ENCODE peak calls at places on chromosomes 1 and 21, in six cellular contexts. T, Z, X, E, J and M are unnamed samples. For H3K36me3 and H3K4me1, the result is how much of the 10 kb centered on the place peaks cover.

GRCh38 chr1:202165267-202165941 is 5.0 kb upstream of the PTPN7 start:
- DNase-seq in T (no peak), Z (no peak), X (peak), E (no peak), J (no peak), M (no peak)

GRCh38 chr1:161179698-161180097 is 2.4 kb upstream of the B4GALT3 start:
- DNase-seq in T (no peak), Z (no peak), X (no peak), E (no peak), J (no peak), M (no peak)

GRCh38 chr1:228937851-228938247 is 202.6 kb downstream of the RHOU start:
- DNase-seq in T (no peak), Z (no peak), X (no peak), E (no peak), J (peak), M (no peak)

GRCh38 chr1:40267767-40268187 is 9.7 kb downstream of the ZMPSTE24 start:
- DNase-seq in T (no peak), Z (peak), X (no peak), E (no peak), J (peak), M (no peak)

GRCh38 chr1:7538033-7538432 is 233.1 kb upstream of the VAMP3 start:
- DNase-seq in T (no peak), Z (no peak), X (no peak), E (no peak), J (peak), M (peak)

GRCh38 chr1:159779403-159779851 is 1.3 kb upstream of the DUSP23 start:
- DNase-seq in T (no peak), Z (no peak), X (no peak), E (no peak), J (peak), M (no peak)

GRCh38 chr21:29072873-29073221 is 601 bp downstream of the CCT8 start:
- DNase-seq in T (peak), Z (no peak), X (no peak), E (no peak), J (peak), M (peak)

GRCh38 chr1:25501235-25502058 is 42.0 kb upstream of the LDLRAP1 start:
- DNase-seq in T (no peak), Z (no peak), X (peak), E (no peak), J (peak), M (no peak)

GRCh38 chr1:13500806-13501205 is 13.0 kb downstream of the LRRC38 start:
- DNase-seq in T (no peak), Z (no peak), X (no peak), E (no peak), J (no peak), M (no peak)

GRCh38 chr1:200888349-200888838 is 6.3 kb upstream of the INAVA start:
- DNase-seq in T (no peak), Z (no peak), X (no peak), E (no peak), J (no peak), M (no peak)

GRCh38 chr1:241021286-241021685 is 335.7 kb downstream of the RGS7 start:
- DNase-seq in T (no peak), Z (no peak), X (no peak), E (no peak), J (no peak), M (no peak)

GRCh38 chr1:91851130-91852010 is 34.6 kb downstream of the TGFBR3 start:
- DNase-seq in T (peak), Z (peak), X (no peak), E (peak), J (peak), M (peak)

GRCh38 chr1:103336376-103336775 is 189.1 kb upstream of the RNPC3 start:
- DNase-seq in T (peak), Z (no peak), X (no peak), E (no peak), J (no peak), M (no peak)

GRCh38 chr1:186165303-186165702 is 209.8 kb downstream of the TPR start:
- DNase-seq in T (no peak), Z (no peak), X (no peak), E (no peak), J (no peak), M (no peak)

GRCh38 chr1:213287987-213288386 is 236.9 kb downstream of the RPS6KC1 start:
- DNase-seq in T (no peak), Z (no peak), X (no peak), E (no peak), J (no peak), M (no peak)

GRCh38 chr1:86382878-86383277 is 13.2 kb downstream of the ODF2L start:
- DNase-seq in T (no peak), Z (no peak), X (no peak), E (no peak), J (peak), M (no peak)

GRCh38 chr1:44328767-44329416 is 26.2 kb downstream of the ERI3 start:
- DNase-seq in T (no peak), Z (no peak), X (no peak), E (no peak), J (no peak), M (no peak)

GRCh38 chr1:110339427-110340206 is 440 bp downstream of the RBM15 start:
- DNase-seq in T (peak), Z (peak), X (peak), E (peak), J (peak), M (peak)

GRCh38 chr1:216390956-216391355 is 32.3 kb downstream of the USH2A start:
- DNase-seq in T (no peak), Z (no peak), X (no peak), E (no peak), J (peak), M (no peak)

GRCh38 chr1:233627376-233627775 is 13.5 kb downstream of the KCNK1 start:
- DNase-seq in T (no peak), Z (no peak), X (peak), E (no peak), J (no peak), M (no peak)

DNA sequence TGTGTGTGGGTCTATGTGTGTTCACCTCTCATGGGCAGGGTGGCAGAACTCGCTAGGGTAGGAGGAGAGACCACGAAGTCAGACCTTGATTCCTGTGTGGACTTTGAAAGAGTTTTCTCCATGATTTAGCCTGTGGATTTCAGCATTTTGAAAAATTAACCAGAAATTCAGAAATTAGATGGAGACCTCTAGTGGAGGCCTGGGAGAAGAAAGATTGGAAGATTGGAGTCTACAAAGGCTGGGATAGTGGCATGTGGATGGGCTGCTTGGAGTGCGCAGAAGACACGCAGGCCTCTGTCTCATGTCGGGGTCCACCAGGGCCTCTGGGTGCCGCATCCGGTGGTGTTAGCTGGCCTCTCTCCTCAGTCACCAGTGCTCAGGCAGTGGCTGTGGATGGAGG is 18.9 kb upstream of the IGSF5 start:
- DNase-seq in T (no peak), Z (no peak), X (no peak), E (no peak), J (no peak), M (no peak)
- TF ChIP-seq CTCF in T (no peak), Z (no peak), X (no peak), E (no peak), J (no peak), M (peak)

GRCh38 chr1:35187816-35188342 is 5.1 kb downstream of the SFPQ start:
- DNase-seq in T (no peak), Z (no peak), X (no peak), E (no peak), J (no peak), M (no peak)
- H3K36me3 ChIP-seq in T (half or more), Z (half or more), X (half or more), E (under half), J (under half), M (half or more)

GRCh38 chr1:113938192-113938591 is 9.1 kb downstream of the HIPK1 start:
- DNase-seq in T (no peak), Z (no peak), X (no peak), E (no peak), J (no peak), M (no peak)
- H3K4me1 ChIP-seq in T (under half), Z (under half), X (under half), E (under half), J (under half), M (under half)

GRCh38 chr1:168441745-168442144 is 102.1 kb downstream of the XCL2 start:
- DNase-seq in T (no peak), Z (no peak), X (no peak), E (no peak), J (no peak), M (no peak)

GRCh38 chr1:168435439-168435838 is 108.4 kb downstream of the XCL2 start:
- DNase-seq in T (no peak), Z (no peak), X (no peak), E (no peak), J (no peak), M (no peak)

GRCh38 chr1:168437821-168438220 is 106.0 kb downstream of the XCL2 start:
- DNase-seq in T (no peak), Z (no peak), X (no peak), E (no peak), J (no peak), M (no peak)

GRCh38 chr1:168439451-168440375 is 104.1 kb downstream of the XCL2 start:
- DNase-seq in T (peak), Z (peak), X (peak), E (no peak), J (peak), M (peak)

GRCh38 chr1:168438626-168439025 is 105.2 kb downstream of the XCL2 start:
- DNase-seq in T (no peak), Z (no peak), X (no peak), E (no peak), J (no peak), M (no peak)
- TF ChIP-seq CTCF in T (no peak), Z (no peak), X (no peak), E (no peak), J (no peak), M (no peak)

GRCh38 chr21:45997495-45998275 is 16.1 kb downstream of the COL6A1 start:
- DNase-seq in T (no peak), Z (no peak), X (no peak), E (peak), J (no peak), M (peak)

GRCh38 chr21:45996311-45997204 is 15.0 kb downstream of the COL6A1 start:
- DNase-seq in T (no peak), Z (no peak), X (no peak), E (peak), J (no peak), M (peak)

GRCh38 chr21:45998276-45998701 is 16.7 kb downstream of the COL6A1 start:
- DNase-seq in T (no peak), Z (no peak), X (no peak), E (peak), J (no peak), M (no peak)

GRCh38 chr21:45995686-45996179 is 14.2 kb downstream of the COL6A1 start:
- DNase-seq in T (no peak), Z (no peak), X (no peak), E (peak), J (no peak), M (peak)

DNA sequence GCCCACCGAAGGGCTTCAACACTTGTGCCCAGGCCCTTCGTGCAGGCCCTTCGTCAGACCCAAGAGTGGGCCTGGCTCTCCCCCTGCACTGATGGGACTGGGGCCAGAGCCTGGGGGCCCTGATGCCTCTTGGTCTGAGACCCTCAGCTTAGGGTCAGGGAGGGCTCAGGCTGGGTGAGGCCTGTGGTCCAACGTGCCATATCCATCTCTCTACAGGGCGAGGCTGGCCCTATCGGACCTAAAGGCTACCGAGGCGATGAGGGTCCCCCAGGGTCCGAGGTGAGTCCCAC is 15.6 kb downstream of the COL6A1 start:
- DNase-seq in T (no peak), Z (no peak), X (no peak), E (no peak), J (no peak), M (no peak)
- H3K36me3 ChIP-seq in T (under half), Z (under half), X (under half), E (under half), J (half or more), M (under half)

GRCh38 chr21:42179316-42179715 is 39.6 kb upstream of the ABCG1 start:
- DNase-seq in T (no peak), Z (no peak), X (no peak), E (no peak), J (no peak), M (no peak)
- H3K4me1 ChIP-seq in T (under half), Z (under half), X (under half), E (under half), J (under half), M (under half)